ENCODE peak calls at places on chromosomes 12 and 14, in six cellular contexts. I is sciatic nerve; Z is NCI-H2081; X is A673; A is activated naive CD4-positive, alpha-beta T cell treated with anti-CD3 and anti-CD28 coated beads, Interleukin-2, amount 10 ng/mL, durations not matched to agents 7 days and 5 days; H is kidney epithelial cell. R is an unnamed sample.

GRCh38 chr14:91038439-91038838 is 22.0 kb downstream of the RPS6KA5 start:
- DNase-seq in A (no peak), X (no peak), I (no peak), Z (no peak), H (no peak), R (no peak)

GRCh38 chr12:53518381-53518780 is 11.1 kb upstream of the NPFF start:
- DNase-seq in Z (no peak), A (no peak), X (peak; percentile 39), I (no peak), H (no peak), R (peak; percentile 24)

GRCh38 chr12:28781671-28782652 is 367.1 kb upstream of the FAR2 start:
- DNase-seq in X (no peak), Z (no peak), H (no peak), A (no peak), I (no peak), R (no peak)

GRCh38 chr12:13198921-13199320 is 2.4 kb downstream of the EMP1 start:
- DNase-seq in X (no peak), A (no peak), I (no peak), Z (no peak), H (no peak), R (no peak)

GRCh38 chr14:63901434-63902085 is 48.8 kb downstream of the SYNE2 start:
- DNase-seq in H (no peak), Z (no peak), A (no peak), X (peak; percentile 31), I (no peak), R (no peak)

GRCh38 chr14:29906256-29906885 is 21.3 kb downstream of the PRKD1 start:
- DNase-seq in H (peak; percentile 60), Z (no peak), A (no peak), I (no peak), X (no peak), R (no peak)

GRCh38 chr14:89730692-89731091 is 223.8 kb downstream of the EFCAB11 start:
- DNase-seq in I (no peak), A (no peak), H (no peak), Z (no peak), X (no peak), R (no peak)

GRCh38 chr12:40325349-40325960 is 100.7 kb downstream of the LRRK2 start:
- DNase-seq in Z (peak; percentile 85), X (peak; percentile 73), H (no peak), A (no peak), I (no peak), R (no peak)

GRCh38 chr14:98444077-98444476 is 827.9 kb downstream of the BCL11B start:
- DNase-seq in Z (no peak), A (peak; percentile 60), H (no peak), X (no peak), I (no peak), R (no peak)

R was measured in mesenteric fat pad.